ENCODE peak calls at places on chromosomes 6 and 20, in six cellular contexts. J is sigmoid colon; F is endothelial cell of umbilical vein; B is stimulated activated CD4-positive, alpha-beta T cell treated with anti-CD3 and anti-CD28 coated beads, Interleukin-12 subunit alpha, Interleukin-12 subunit beta, amount 100 ng/mL, for 4 hours; C is foreskin fibroblast; X is RPMI8226. H is an unnamed sample.

GRCh38 chr20:33685328-33686007 is 717 bp downstream of the E2F1 start:
- DNase-seq in F (peak; percentile 13), J (no peak), C (peak; percentile 61), X (peak; percentile 86), B (peak; percentile 63), H (peak; percentile 26)

GRCh38 chr20:52268184-52268583 is 76.6 kb upstream of the ZFP64 start:
- DNase-seq in X (no peak), F (no peak), B (no peak), C (peak; percentile 1), J (no peak), H (no peak)

GRCh38 chr6:33672808-33673207 is 38.7 kb downstream of the UQCC2 start:
- DNase-seq in F (peak; percentile 92), X (no peak), J (no peak), C (peak; percentile 99), B (no peak), H (no peak)

GRCh38 chr20:3677733-3678132 is 4.1 kb downstream of the ADAM33 start:
- DNase-seq in C (peak; percentile 74), F (no peak), J (peak; percentile 92), B (no peak), X (no peak), H (no peak)

GRCh38 chr6:53495496-53495895 is 49.4 kb downstream of the GCLC start:
- DNase-seq in C (no peak), F (no peak), J (no peak), X (no peak), B (no peak), H (no peak)

GRCh38 chr6:159463440-159463839 is 229.6 kb downstream of the SOD2 start:
- DNase-seq in C (peak; percentile 29), J (no peak), B (no peak), X (peak; percentile 11), F (no peak), H (no peak)

GRCh38 chr6:38503032-38503784 is 136.5 kb downstream of the BTBD9 start:
- DNase-seq in X (no peak), B (no peak), J (no peak), C (no peak), F (no peak), H (no peak)

GRCh38 chr20:45328451-45328850 is 19.8 kb downstream of the SDC4 start:
- DNase-seq in B (no peak), J (no peak), F (no peak), C (no peak), X (no peak), H (no peak)

GRCh38 chr6:100740439-100740838 is 140.7 kb downstream of the ASCC3 start:
- DNase-seq in F (no peak), C (no peak), J (no peak), B (no peak), X (no peak), H (no peak)

GRCh38 chr6:120534954-120535353 is 799.3 kb downstream of the TBC1D32 start:
- DNase-seq in F (no peak), J (no peak), B (no peak), X (no peak), C (no peak), H (no peak)

GRCh38 chr20:52076164-52076563 is 115.4 kb downstream of the ZFP64 start:
- DNase-seq in F (peak; percentile 43), C (no peak), J (no peak), B (no peak), X (no peak), H (no peak)

GRCh38 chr6:26027491-26028211 is 59.6 kb upstream of the HFE start:
- DNase-seq in X (no peak), J (no peak), B (no peak), F (no peak), C (no peak), H (no peak)

GRCh38 chr6:10510592-10511367 is 10.4 kb upstream of the GCNT2 start:
- DNase-seq in J (peak; percentile 84), C (peak; percentile 63), B (peak; percentile 19), X (peak; percentile 70), F (peak; percentile 75), H (peak; percentile 31)

GRCh38 chr6:38845931-38846330 is 130.8 kb downstream of the DNAH8 start:
- DNase-seq in B (no peak), J (no peak), X (no peak), F (no peak), C (no peak), H (no peak)

GRCh38 chr20:13412806-13413445 is 191.9 kb downstream of the ISM1 start:
- DNase-seq in J (no peak), B (no peak), C (no peak), X (no peak), F (no peak), H (no peak)

GRCh38 chr6:106448000-106448426 is 87.5 kb downstream of the CRYBG1 start:
- DNase-seq in C (no peak), F (no peak), J (no peak), B (no peak), X (peak; percentile 7), H (no peak)